ENCODE peak calls at places on chromosomes 5 and 9, in nine cellular contexts. A is germinal center; M is effector CD4-positive, alpha-beta T cell; D is T-helper 1 cell; V is hippocampal formation; C is anterior cingulate cortex; P is effector memory CD4-positive, alpha-beta T cell; Q is stimulated activated CD8-positive, alpha-beta memory T cell treated with anti-CD3 and anti-CD28 coated beads, Interleukin-15, amount 100 ng/mL, for 4 hours; I is islet precursor cell. T is an unnamed sample.

GRCh38 chr5:91103353-91104061 is 279.6 kb downstream of the ARRDC3 start:
- DNase-seq in Q (no peak), P (no peak), C (no peak), M (no peak), A (no peak), V (no peak), I (no peak), D (no peak), T (no peak)

GRCh38 chr5:174173766-174174165 is 128.3 kb downstream of the NSG2 start:
- DNase-seq in Q (no peak), D (no peak), A (no peak), P (no peak), I (peak), V (no peak), M (no peak), C (no peak), T (no peak)

GRCh38 chr5:172164773-172165212 is 23.2 kb downstream of the STK10 start:
- DNase-seq in I (peak), P (no peak), Q (no peak), V (no peak), C (no peak), D (no peak), A (no peak), M (no peak), T (no peak)

GRCh38 chr9:68719847-68720246 is 14.8 kb downstream of the PIP5K1B start:
- DNase-seq in V (no peak), A (no peak), D (no peak), I (no peak), C (no peak), P (no peak), Q (no peak), M (no peak), T (no peak)

GRCh38 chr5:72046106-72046505 is 61.2 kb upstream of the MAP1B start:
- DNase-seq in I (no peak), M (no peak), D (no peak), V (no peak), A (no peak), C (no peak), P (no peak), Q (no peak), T (no peak)

GRCh38 chr5:179268966-179269693 is 76.1 kb downstream of the ADAMTS2 start:
- DNase-seq in Q (no peak), D (no peak), P (no peak), I (peak), V (no peak), C (no peak), A (no peak), M (no peak), T (no peak)

GRCh38 chr9:133950916-133951231 is 41.2 kb downstream of the VAV2 start:
- DNase-seq in D (no peak), V (no peak), A (no peak), I (no peak), Q (no peak), P (no peak), M (no peak), C (no peak), T (no peak)

GRCh38 chr5:179613460-179614071 is 9.9 kb downstream of the HNRNPH1 start:
- DNase-seq in C (no peak), A (no peak), V (no peak), I (no peak), P (peak), D (no peak), M (no peak), Q (no peak), T (no peak)

GRCh38 chr5:377326-377981 is 55.9 kb downstream of the AHRR start:
- DNase-seq in P (no peak), Q (no peak), I (peak), C (no peak), V (no peak), A (no peak), D (no peak), M (no peak), T (no peak)

GRCh38 chr5:58276431-58276830 is 183.5 kb downstream of the PLK2 start:
- DNase-seq in M (no peak), C (no peak), V (no peak), A (no peak), D (no peak), P (no peak), I (no peak), Q (no peak), T (no peak)

GRCh38 chr9:2085719-2086515 is 70.8 kb downstream of the SMARCA2 start:
- DNase-seq in I (no peak), P (no peak), V (no peak), M (no peak), Q (no peak), C (no peak), D (no peak), A (no peak), T (no peak)

GRCh38 chr5:178201927-178202235 is 2.5 kb upstream of the HNRNPAB start:
- DNase-seq in D (no peak), M (no peak), A (no peak), P (no peak), I (peak), V (no peak), Q (no peak), C (no peak), T (no peak)

GRCh38 chr5:136656811-136657210 is 291.5 kb upstream of the TRPC7 start:
- DNase-seq in P (no peak), V (no peak), C (no peak), D (no peak), Q (no peak), M (no peak), I (no peak), A (no peak), T (no peak)

GRCh38 chr9:105280730-105281129 is 36.3 kb downstream of the SLC44A1 start:
- DNase-seq in I (no peak), D (no peak), A (no peak), V (no peak), P (no peak), Q (no peak), C (no peak), M (no peak), T (no peak)

GRCh38 chr5:62780888-62781287 is 202.3 kb downstream of the LRRC70 start:
- DNase-seq in A (no peak), M (no peak), V (no peak), Q (no peak), C (no peak), D (no peak), I (peak), P (no peak), T (no peak)

GRCh38 chr5:80990971-80991370 is 30.8 kb downstream of the RASGRF2 start:
- DNase-seq in M (no peak), D (no peak), C (no peak), A (no peak), Q (no peak), P (no peak), I (peak), V (no peak), T (no peak)

GRCh38 chr5:119453045-119453383 is 717 bp downstream of the HSD17B4 start:
- DNase-seq in C (no peak), V (peak), Q (no peak), D (peak), I (no peak), P (no peak), M (no peak), A (no peak), T (no peak)

GRCh38 chr5:126056851-126057622 is 366.2 kb upstream of the GRAMD2B start:
- DNase-seq in Q (no peak), C (no peak), I (no peak), P (no peak), V (no peak), A (no peak), M (no peak), D (no peak), T (no peak)

GRCh38 chr5:135194573-135195266 is 160.7 kb upstream of the PITX1 start:
- DNase-seq in P (no peak), I (peak), M (no peak), Q (no peak), A (no peak), D (no peak), V (no peak), C (no peak), T (no peak)

GRCh38 chr9:121550569-121551512 is 51.2 kb upstream of the GGTA1 start:
- DNase-seq in C (peak), M (peak), Q (peak), I (peak), A (peak), D (peak), P (peak), V (peak), T (no peak)

GRCh38 chr5:36177715-36178556 is 26.0 kb downstream of the SKP2 start:
- DNase-seq in P (no peak), C (no peak), D (no peak), I (no peak), V (no peak), M (no peak), Q (no peak), A (peak), T (no peak)

GRCh38 chr9:79551999-79552398 is 19.8 kb upstream of the TLE4 start:
- DNase-seq in C (no peak), V (no peak), P (no peak), D (no peak), A (no peak), M (no peak), Q (no peak), I (no peak), T (no peak)

GRCh38 chr9:127873223-127873691 is 4.2 kb downstream of the AK1 start:
- DNase-seq in D (no peak), P (no peak), V (peak), Q (no peak), M (no peak), C (no peak), A (no peak), I (no peak), T (no peak)

GRCh38 chr5:8247074-8247473 is 378.1 kb downstream of the MTRR start:
- DNase-seq in V (no peak), I (no peak), P (no peak), Q (no peak), D (no peak), C (no peak), A (no peak), M (no peak), T (no peak)

GRCh38 chr5:32612134-32612888 is 27.0 kb downstream of the SUB1 start:
- DNase-seq in C (no peak), P (no peak), D (no peak), A (no peak), Q (no peak), M (no peak), V (no peak), I (peak), T (no peak)

GRCh38 chr5:128632264-128632663 is 94.2 kb upstream of the FBN2 start:
- DNase-seq in P (no peak), V (no peak), I (peak), D (no peak), A (no peak), M (no peak), Q (no peak), C (no peak), T (no peak)

GRCh38 chr9:138040446-138041430 is 163.2 kb downstream of the CACNA1B start:
- DNase-seq in M (no peak), C (no peak), I (no peak), A (no peak), V (no peak), P (no peak), Q (no peak), D (no peak), T (no peak)

GRCh38 chr5:141850786-141851185 is 27.4 kb downstream of the PCDH1 start:
- DNase-seq in C (no peak), A (no peak), M (no peak), D (no peak), P (no peak), V (no peak), Q (no peak), I (no peak), T (no peak)

GRCh38 chr9:89562186-89562814 is 42.5 kb upstream of the GADD45G start:
- DNase-seq in P (no peak), Q (no peak), A (no peak), D (no peak), I (no peak), V (no peak), M (no peak), C (no peak), T (no peak)

GRCh38 chr9:105293408-105293807 is 49.0 kb downstream of the SLC44A1 start:
- DNase-seq in I (no peak), M (no peak), A (no peak), C (no peak), D (no peak), P (no peak), Q (no peak), V (no peak), T (no peak)

GRCh38 chr9:106737516-106737915 is 125.5 kb upstream of the ZNF462 start:
- DNase-seq in A (no peak), C (no peak), D (no peak), I (no peak), M (no peak), Q (no peak), V (no peak), P (no peak), T (no peak)

GRCh38 chr9:133404440-133405002 is 13.3 kb downstream of the REXO4 start:
- DNase-seq in P (no peak), C (no peak), D (no peak), V (no peak), A (no peak), M (no peak), I (no peak), Q (no peak), T (no peak)

GRCh38 chr9:29793970-29794369 is 2220.7 kb upstream of the C9orf72 start:
- DNase-seq in D (no peak), C (no peak), V (no peak), P (no peak), Q (no peak), M (no peak), A (no peak), I (no peak), T (no peak)

GRCh38 chr5:180352116-180352975 is 790 bp downstream of the GFPT2 start:
- DNase-seq in Q (no peak), D (no peak), P (no peak), V (no peak), I (no peak), C (no peak), M (no peak), A (no peak), T (no peak)

GRCh38 chr9:137506702-137507171 is 43.5 kb downstream of the PNPLA7 start:
- DNase-seq in P (no peak), C (no peak), A (no peak), I (no peak), D (no peak), M (no peak), V (no peak), Q (no peak), T (no peak)

T was measured in esophagus squamous epithelium.